ENCODE peak calls at places on chromosomes 5 and 9, in seven cellular contexts. V is right atrium auricular region, J is keratinocyte, U is IMR-90, X is MM.1S, P is K562, F is breast epithelium. E is an unnamed sample. For H3K27me3, the result is how much of the 10 kb centered on the place peaks cover.

GRCh38 chr9:134666208-134666607 is 24.6 kb downstream of the COL5A1 start:
- DNase-seq in X (no peak), P (no peak), F (no peak), V (no peak), U (no peak), J (no peak), E (no peak)

GRCh38 chr9:27590636-27591035 is 17.4 kb upstream of the C9orf72 start:
- DNase-seq in J (no peak), F (no peak), P (no peak), V (no peak), U (peak), X (no peak), E (no peak)

GRCh38 chr5:40605295-40605958 is 74.3 kb upstream of the PTGER4 start:
- DNase-seq in P (no peak), J (no peak), U (peak), X (peak), F (no peak), V (no peak), E (no peak)

GRCh38 chr5:115857621-115858349 is 16.1 kb downstream of the AP3S1 start:
- DNase-seq in P (no peak), X (no peak), J (no peak), U (peak), F (no peak), V (no peak), E (no peak)

GRCh38 chr5:24363789-24364534 is 280.8 kb downstream of the CDH10 start:
- DNase-seq in J (no peak), P (no peak), U (no peak), F (no peak), X (peak), V (no peak), E (no peak)

GRCh38 chr9:129328357-129329103 is 150.5 kb upstream of the IER5L start:
- DNase-seq in X (no peak), P (no peak), F (no peak), V (no peak), U (no peak), J (no peak), E (no peak)

GRCh38 chr5:81631124-81631523 is 119.8 kb downstream of the SSBP2 start:
- DNase-seq in X (peak), J (no peak), P (no peak), F (no peak), U (no peak), V (no peak), E (no peak)

GRCh38 chr9:93119953-93120845 is 13.9 kb downstream of the NINJ1 start:
- DNase-seq in U (peak), P (peak), J (no peak), F (peak), X (no peak), V (peak), E (peak)

GRCh38 chr5:78627175-78627574 is 21.4 kb downstream of the LHFPL2 start:
- DNase-seq in V (no peak), J (no peak), F (no peak), P (peak), U (no peak), X (no peak), E (no peak)

GRCh38 chr5:98816574-98817222 is 43.2 kb downstream of the RGMB start:
- DNase-seq in U (no peak), V (no peak), F (no peak), P (peak), J (no peak), X (no peak), E (no peak)

GRCh38 chr9:94167055-94167346 is 82.7 kb downstream of the PTPDC1 start:
- DNase-seq in J (no peak), P (no peak), V (no peak), X (no peak), U (no peak), F (no peak), E (no peak)

GRCh38 chr5:134580001-134580460 is 52.6 kb downstream of the SAR1B start:
- DNase-seq in V (no peak), F (no peak), U (no peak), P (no peak), X (no peak), J (no peak), E (no peak)

GRCh38 chr9:119917175-119917574 is 547.9 kb upstream of the BRINP1 start:
- DNase-seq in V (no peak), J (no peak), U (no peak), F (no peak), X (no peak), P (no peak), E (no peak)

GRCh38 chr5:80568251-80568650 is 1.8 kb downstream of the ANKRD34B start:
- DNase-seq in X (no peak), P (no peak), F (no peak), J (no peak), U (no peak), V (peak), E (no peak)

GRCh38 chr5:80569961-80570786 is at the start of gene ANKRD34B:
- DNase-seq in X (peak), F (no peak), P (no peak), V (peak), U (no peak), J (no peak), E (no peak)

GRCh38 chr5:80565330-80565729 is 4.8 kb downstream of the ANKRD34B start:
- DNase-seq in V (peak), U (no peak), P (no peak), F (no peak), X (no peak), J (no peak), E (no peak)

GRCh38 chr5:80569086-80569960 is 757 bp downstream of the ANKRD34B start:
- DNase-seq in F (no peak), P (no peak), V (peak), X (no peak), J (no peak), U (no peak), E (no peak)

GRCh38 chr5:80566711-80567259 is 3.3 kb downstream of the ANKRD34B start:
- DNase-seq in P (no peak), V (peak), X (no peak), J (no peak), F (no peak), U (no peak), E (no peak)
- H3K27me3 ChIP-seq in P (half or more), V (under half), X (under half), J (under half), F (under half), U (half or more), E (under half)

GRCh38 chr5:58905944-58906343 is 323.1 kb downstream of the RAB3C start:
- DNase-seq in U (no peak), P (no peak), X (no peak), V (no peak), F (no peak), J (no peak), E (no peak)

GRCh38 chr5:58901271-58901670 is 318.4 kb downstream of the RAB3C start:
- DNase-seq in P (no peak), U (no peak), V (no peak), X (no peak), J (no peak), F (no peak), E (no peak)

GRCh38 chr5:58902305-58902704 is 319.4 kb downstream of the RAB3C start:
- DNase-seq in F (no peak), X (no peak), V (no peak), P (no peak), J (no peak), U (no peak), E (no peak)

GRCh38 chr5:58904737-58905136 is 321.9 kb downstream of the RAB3C start:
- DNase-seq in P (no peak), J (no peak), F (no peak), U (no peak), V (no peak), X (no peak), E (no peak)

GRCh38 chr5:58902765-58903164 is 319.9 kb downstream of the RAB3C start:
- DNase-seq in F (no peak), X (no peak), P (no peak), U (no peak), V (no peak), J (no peak), E (no peak)
- TF ChIP-seq CTCF in F (no peak), X (no peak), P (no peak), U (no peak), V (no peak), J (no peak), E (no peak)

DNA sequence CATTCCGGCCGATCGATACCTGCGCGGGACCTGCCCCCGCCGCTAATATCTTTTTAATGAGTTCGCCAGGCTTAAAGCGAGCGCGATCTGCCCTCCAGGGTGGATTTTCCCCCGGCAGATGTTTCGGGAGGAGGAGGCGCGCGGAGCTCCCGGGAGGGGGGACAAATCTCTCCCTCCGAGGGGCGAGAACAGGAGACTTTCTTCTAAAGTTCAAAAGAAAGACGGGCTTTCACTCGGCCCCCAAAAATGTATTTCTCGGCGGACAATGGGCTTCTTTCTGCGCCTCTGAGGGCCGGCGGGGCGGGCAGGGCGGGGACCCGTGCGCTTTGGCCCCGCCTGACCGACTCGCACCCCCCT is 4.1 kb upstream of the PRDM12 start:
- DNase-seq in P (no peak), F (no peak), U (no peak), X (no peak), J (no peak), V (no peak), E (no peak)
- H3K27me3 ChIP-seq in P (half or more), F (under half), U (half or more), X (half or more), J (half or more), V (half or more), E (half or more)

DNA sequence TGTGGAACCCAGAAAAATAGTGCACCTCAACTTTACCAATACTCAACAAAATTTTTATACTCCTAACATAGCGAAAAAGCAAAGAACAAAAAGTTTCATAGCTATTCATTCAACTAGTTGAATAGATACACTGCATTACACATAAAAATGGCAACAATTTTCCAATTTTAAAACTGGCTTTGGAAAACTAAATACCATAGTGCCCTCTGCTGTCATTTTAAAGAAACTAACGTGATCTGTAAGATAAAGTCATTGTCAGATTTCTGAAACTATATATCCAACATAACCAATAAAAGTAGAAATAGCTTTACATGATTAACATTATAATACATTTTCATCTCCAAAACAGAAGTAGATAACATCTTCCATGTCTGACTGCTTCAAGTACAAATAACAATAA is 31.6 kb downstream of the DTWD2 start:
- DNase-seq in J (no peak), P (peak), F (no peak), U (peak), X (peak), V (no peak), E (no peak)
- TF ChIP-seq CTCF in J (peak), P (peak), F (no peak), U (peak), X (peak), V (no peak), E (no peak)

GRCh38 chr9:133616643-133617405 is 7.6 kb upstream of the FAM163B start:
- DNase-seq in J (no peak), U (no peak), F (no peak), V (no peak), X (no peak), P (no peak), E (no peak)
- H3K27me3 ChIP-seq in J (half or more), U (half or more), F (under half), V (under half), X (half or more), P (half or more), E (under half)

DNA sequence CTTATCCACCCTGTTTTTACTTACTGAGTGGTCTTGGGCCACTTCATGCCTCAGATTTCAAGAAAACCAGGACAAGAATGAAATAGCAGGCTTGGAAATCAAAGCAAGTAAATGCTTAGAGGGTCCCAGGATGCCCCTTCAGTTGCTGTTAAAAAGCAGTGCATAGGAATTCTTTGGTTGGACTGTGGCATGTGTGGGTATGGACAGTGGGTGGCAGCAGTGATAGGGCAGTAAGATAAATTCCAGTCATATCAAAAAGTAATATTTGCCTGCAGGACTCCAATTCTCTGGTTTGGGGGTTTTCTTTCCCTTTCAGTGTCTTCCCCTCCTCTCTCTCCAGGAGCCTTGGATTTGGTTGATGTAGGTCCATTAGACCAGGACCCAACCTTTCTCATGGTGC is 306.7 kb upstream of the CLINT1 start:
- DNase-seq in X (no peak), P (no peak), J (no peak), V (no peak), U (no peak), F (no peak), E (no peak)
- TF ChIP-seq CTCF in X (no peak), P (no peak), J (no peak), V (no peak), U (no peak), F (no peak), E (no peak)

GRCh38 chr9:95551406-95551805 is 34.6 kb upstream of the PTCH1 start:
- DNase-seq in F (no peak), J (no peak), X (no peak), P (no peak), V (no peak), U (no peak), E (no peak)
- H3K27me3 ChIP-seq in F (under half), J (under half), X (under half), P (under half), V (under half), U (under half), E (under half)

DNA sequence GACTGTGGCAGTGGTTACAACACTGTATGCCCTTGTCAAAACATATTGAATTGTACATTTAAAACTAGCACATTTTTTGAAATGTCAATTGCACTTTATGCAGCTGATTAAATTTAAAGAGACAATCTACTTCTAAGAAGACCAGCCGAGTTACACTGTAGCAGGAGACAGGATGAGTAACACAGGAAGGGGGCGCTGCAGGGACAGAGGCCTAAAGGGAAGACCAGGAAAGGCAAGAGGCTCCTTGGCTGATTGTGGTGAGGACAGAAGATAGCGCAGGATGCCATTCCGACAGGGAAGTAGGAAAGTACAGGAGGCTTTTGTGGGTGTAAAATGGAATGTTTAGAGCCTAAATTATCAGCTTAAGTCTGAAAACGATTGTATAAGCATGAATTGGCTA is 28.2 kb upstream of the PPP2R2B start:
- DNase-seq in F (no peak), P (peak), U (no peak), X (no peak), V (no peak), J (no peak), E (no peak)
- TF ChIP-seq CTCF in F (no peak), P (no peak), U (no peak), X (no peak), V (no peak), J (no peak), E (no peak)

DNA sequence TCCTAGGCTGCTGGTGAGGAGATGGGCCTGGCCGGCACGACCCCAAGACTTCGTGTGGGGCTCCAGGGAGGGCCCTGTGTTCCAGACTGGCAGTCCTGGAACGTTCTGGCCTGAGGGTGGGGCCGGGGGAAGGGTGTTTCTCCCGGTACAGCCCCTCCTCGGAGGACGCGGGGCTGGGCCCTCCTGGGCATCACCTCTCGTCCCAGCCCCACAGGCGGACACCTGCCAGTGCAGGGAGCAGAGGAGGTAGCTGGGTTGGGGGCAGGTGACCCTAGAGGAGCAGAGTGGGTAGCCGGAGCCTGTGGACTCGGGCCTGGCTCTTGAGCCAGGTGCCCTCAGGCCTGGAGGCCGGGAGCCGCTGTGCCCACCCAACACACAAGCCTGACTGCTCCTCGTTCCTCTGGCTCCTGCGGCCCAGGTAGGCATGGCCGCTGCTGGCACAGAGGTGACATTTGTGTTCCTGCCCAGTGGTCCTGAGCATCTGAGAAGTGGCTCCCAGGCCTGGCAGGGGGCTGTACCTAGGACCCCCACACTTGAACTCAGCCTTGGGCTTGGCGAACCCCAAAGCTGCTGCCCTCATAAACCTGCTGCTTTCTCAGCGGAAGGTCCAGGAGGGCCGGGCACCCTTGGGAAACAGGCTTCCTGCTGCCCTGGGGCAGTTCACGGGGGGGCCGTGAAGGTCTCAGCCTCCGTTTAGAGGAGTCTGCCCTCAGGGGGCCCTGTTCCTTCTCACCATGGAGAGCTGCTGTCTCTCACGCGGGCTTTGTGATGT is 817 bp downstream of the SLC6A19 start:
- DNase-seq in F (no peak), X (no peak), J (no peak), V (no peak), U (no peak), P (no peak), E (no peak)
- H3K27me3 ChIP-seq in F (under half), X (under half), J (under half), V (under half), U (under half), P (under half), E (under half)

DNA sequence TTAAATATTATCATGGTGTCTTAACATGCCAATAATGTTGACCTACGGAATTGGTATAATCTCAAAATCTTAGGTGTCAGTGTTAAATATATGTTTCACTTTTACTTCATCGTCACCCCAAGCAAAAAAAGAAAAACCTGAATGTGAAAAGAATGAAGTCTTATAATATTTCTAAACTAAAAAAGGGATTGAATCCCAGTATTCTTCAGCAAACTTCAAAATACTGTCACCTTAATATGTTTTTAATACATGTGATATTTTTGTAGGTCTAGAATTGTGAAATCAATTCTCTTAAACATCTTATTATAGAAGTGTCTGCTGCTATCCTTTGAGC is 14.1 kb downstream of the UBE2D2 start:
- DNase-seq in F (no peak), P (no peak), U (no peak), J (no peak), V (no peak), X (no peak), E (no peak)
- TF ChIP-seq CTCF in F (no peak), P (no peak), U (no peak), J (no peak), V (no peak), X (no peak), E (no peak)